ENCODE peak calls at places on chromosome 7, in nine cellular contexts. One of them, this sample, is unnamed.

GRCh38 chr7:158362912-158363905 is 224.4 kb downstream of the PTPRN2 start:
- DNase-seq in fibroblast of lung: no peak
- DNase-seq in aorta: no peak
- DNase-seq in dorsolateral prefrontal cortex: no peak
- DNase-seq in brain microvascular endothelial cell: no peak
- DNase-seq in breast epithelium: peak
- DNase-seq in ovary: no peak
- DNase-seq in esophagus squamous epithelium: no peak
- DNase-seq in astrocyte: no peak
- DNase-seq in this sample: no peak

GRCh38 chr7:159125944-159126248 is 18.8 kb downstream of the VIPR2 start:
- DNase-seq in astrocyte: no peak
- DNase-seq in dorsolateral prefrontal cortex: no peak
- DNase-seq in ovary: no peak
- DNase-seq in fibroblast of lung: no peak
- DNase-seq in brain microvascular endothelial cell: no peak
- DNase-seq in esophagus squamous epithelium: no peak
- DNase-seq in breast epithelium: no peak
- DNase-seq in aorta: no peak
- DNase-seq in this sample: no peak

GRCh38 chr7:116689787-116690186 is 17.8 kb downstream of the MET start:
- DNase-seq in fibroblast of lung: no peak
- DNase-seq in dorsolateral prefrontal cortex: no peak
- DNase-seq in breast epithelium: no peak
- DNase-seq in astrocyte: peak
- DNase-seq in ovary: no peak
- DNase-seq in esophagus squamous epithelium: no peak
- DNase-seq in brain microvascular endothelial cell: no peak
- DNase-seq in aorta: no peak
- DNase-seq in this sample: no peak

GRCh38 chr7:117582219-117582704 is 102.4 kb downstream of the CFTR start:
- DNase-seq in aorta: peak
- DNase-seq in breast epithelium: no peak
- DNase-seq in astrocyte: peak
- DNase-seq in fibroblast of lung: peak
- DNase-seq in esophagus squamous epithelium: no peak
- DNase-seq in ovary: no peak
- DNase-seq in brain microvascular endothelial cell: peak
- DNase-seq in dorsolateral prefrontal cortex: no peak
- DNase-seq in this sample: no peak

GRCh38 chr7:130297628-130298027 is 4.7 kb downstream of the CPA4 start:
- DNase-seq in brain microvascular endothelial cell: no peak
- DNase-seq in ovary: no peak
- DNase-seq in fibroblast of lung: no peak
- DNase-seq in breast epithelium: no peak
- DNase-seq in aorta: no peak
- DNase-seq in astrocyte: no peak
- DNase-seq in dorsolateral prefrontal cortex: no peak
- DNase-seq in esophagus squamous epithelium: no peak
- DNase-seq in this sample: no peak

GRCh38 chr7:1520574-1521234 is 9.8 kb upstream of the MAFK start:
- DNase-seq in breast epithelium: no peak
- DNase-seq in esophagus squamous epithelium: no peak
- DNase-seq in aorta: peak
- DNase-seq in ovary: no peak
- DNase-seq in brain microvascular endothelial cell: peak
- DNase-seq in dorsolateral prefrontal cortex: no peak
- DNase-seq in astrocyte: peak
- DNase-seq in fibroblast of lung: peak
- DNase-seq in this sample: no peak

GRCh38 chr7:84847790-84848189 is 339.1 kb downstream of the SEMA3D start:
- DNase-seq in aorta: no peak
- DNase-seq in dorsolateral prefrontal cortex: no peak
- DNase-seq in astrocyte: no peak
- DNase-seq in ovary: no peak
- DNase-seq in esophagus squamous epithelium: no peak
- DNase-seq in breast epithelium: no peak
- DNase-seq in fibroblast of lung: no peak
- DNase-seq in brain microvascular endothelial cell: peak
- DNase-seq in this sample: no peak

GRCh38 chr7:28700084-28700483 is 258.0 kb downstream of the TRIL start:
- DNase-seq in astrocyte: no peak
- DNase-seq in breast epithelium: no peak
- DNase-seq in ovary: no peak
- DNase-seq in aorta: no peak
- DNase-seq in fibroblast of lung: no peak
- DNase-seq in brain microvascular endothelial cell: no peak
- DNase-seq in esophagus squamous epithelium: no peak
- DNase-seq in dorsolateral prefrontal cortex: no peak
- DNase-seq in this sample: no peak

GRCh38 chr7:156920076-156920475 is 27.1 kb upstream of the LMBR1 start:
- DNase-seq in ovary: no peak
- DNase-seq in breast epithelium: no peak
- DNase-seq in esophagus squamous epithelium: no peak
- DNase-seq in astrocyte: no peak
- DNase-seq in aorta: peak
- DNase-seq in fibroblast of lung: no peak
- DNase-seq in dorsolateral prefrontal cortex: no peak
- DNase-seq in brain microvascular endothelial cell: no peak
- DNase-seq in this sample: no peak

GRCh38 chr7:16098058-16098457 is 323.3 kb downstream of the CRPPA start:
- DNase-seq in fibroblast of lung: peak
- DNase-seq in esophagus squamous epithelium: no peak
- DNase-seq in dorsolateral prefrontal cortex: no peak
- DNase-seq in breast epithelium: no peak
- DNase-seq in astrocyte: no peak
- DNase-seq in brain microvascular endothelial cell: no peak
- DNase-seq in aorta: no peak
- DNase-seq in ovary: no peak
- DNase-seq in this sample: no peak

GRCh38 chr7:7257899-7258692 is 75.8 kb downstream of the C1GALT1 start:
- DNase-seq in brain microvascular endothelial cell: no peak
- DNase-seq in esophagus squamous epithelium: no peak
- DNase-seq in fibroblast of lung: no peak
- DNase-seq in dorsolateral prefrontal cortex: no peak
- DNase-seq in ovary: no peak
- DNase-seq in breast epithelium: no peak
- DNase-seq in astrocyte: no peak
- DNase-seq in aorta: no peak
- DNase-seq in this sample: no peak

GRCh38 chr7:104962781-104963180 is 51.2 kb upstream of the KMT2E start:
- DNase-seq in dorsolateral prefrontal cortex: no peak
- DNase-seq in aorta: no peak
- DNase-seq in fibroblast of lung: no peak
- DNase-seq in esophagus squamous epithelium: no peak
- DNase-seq in ovary: no peak
- DNase-seq in astrocyte: no peak
- DNase-seq in brain microvascular endothelial cell: no peak
- DNase-seq in breast epithelium: no peak
- DNase-seq in this sample: no peak

GRCh38 chr7:44415047-44415446 is 75.4 kb downstream of the NUDCD3 start:
- DNase-seq in esophagus squamous epithelium: no peak
- DNase-seq in ovary: no peak
- DNase-seq in brain microvascular endothelial cell: no peak
- DNase-seq in astrocyte: peak
- DNase-seq in breast epithelium: no peak
- DNase-seq in fibroblast of lung: no peak
- DNase-seq in aorta: no peak
- DNase-seq in dorsolateral prefrontal cortex: no peak
- DNase-seq in this sample: no peak

GRCh38 chr7:131745645-131746248 is 189.3 kb upstream of the PODXL start:
- DNase-seq in aorta: no peak
- DNase-seq in brain microvascular endothelial cell: peak
- DNase-seq in dorsolateral prefrontal cortex: no peak
- DNase-seq in esophagus squamous epithelium: no peak
- DNase-seq in ovary: peak
- DNase-seq in fibroblast of lung: peak
- DNase-seq in breast epithelium: no peak
- DNase-seq in astrocyte: peak
- DNase-seq in this sample: no peak

GRCh38 chr7:27745064-27745583 is 5.2 kb downstream of the TAX1BP1 start:
- DNase-seq in brain microvascular endothelial cell: peak
- DNase-seq in astrocyte: peak
- DNase-seq in esophagus squamous epithelium: no peak
- DNase-seq in ovary: no peak
- DNase-seq in fibroblast of lung: peak
- DNase-seq in aorta: no peak
- DNase-seq in breast epithelium: no peak
- DNase-seq in dorsolateral prefrontal cortex: no peak
- DNase-seq in this sample: no peak

GRCh38 chr7:11831383-11831726 is 643 bp downstream of the THSD7A start:
- DNase-seq in dorsolateral prefrontal cortex: no peak
- DNase-seq in brain microvascular endothelial cell: no peak
- DNase-seq in ovary: no peak
- DNase-seq in breast epithelium: no peak
- DNase-seq in esophagus squamous epithelium: no peak
- DNase-seq in aorta: no peak
- DNase-seq in fibroblast of lung: no peak
- DNase-seq in astrocyte: peak
- DNase-seq in this sample: no peak

GRCh38 chr7:25908154-25908948 is 243.6 kb upstream of the NFE2L3 start:
- DNase-seq in ovary: no peak
- DNase-seq in aorta: no peak
- DNase-seq in brain microvascular endothelial cell: no peak
- DNase-seq in breast epithelium: no peak
- DNase-seq in dorsolateral prefrontal cortex: no peak
- DNase-seq in esophagus squamous epithelium: no peak
- DNase-seq in astrocyte: no peak
- DNase-seq in fibroblast of lung: no peak
- DNase-seq in this sample: no peak

GRCh38 chr7:21413502-21413901 is 14.4 kb upstream of the SP4 start:
- DNase-seq in aorta: no peak
- DNase-seq in ovary: no peak
- DNase-seq in fibroblast of lung: no peak
- DNase-seq in esophagus squamous epithelium: no peak
- DNase-seq in dorsolateral prefrontal cortex: no peak
- DNase-seq in brain microvascular endothelial cell: no peak
- DNase-seq in breast epithelium: no peak
- DNase-seq in astrocyte: no peak
- DNase-seq in this sample: no peak

GRCh38 chr7:14303536-14303935 is 314.1 kb upstream of the ETV1 start:
- DNase-seq in fibroblast of lung: no peak
- DNase-seq in aorta: no peak
- DNase-seq in ovary: no peak
- DNase-seq in esophagus squamous epithelium: no peak
- DNase-seq in breast epithelium: no peak
- DNase-seq in dorsolateral prefrontal cortex: no peak
- DNase-seq in brain microvascular endothelial cell: no peak
- DNase-seq in astrocyte: no peak
- DNase-seq in this sample: no peak

GRCh38 chr7:69256634-69257081 is 341.6 kb upstream of the AUTS2 start:
- DNase-seq in aorta: peak
- DNase-seq in breast epithelium: no peak
- DNase-seq in dorsolateral prefrontal cortex: peak
- DNase-seq in ovary: no peak
- DNase-seq in astrocyte: peak
- DNase-seq in fibroblast of lung: no peak
- DNase-seq in brain microvascular endothelial cell: no peak
- DNase-seq in esophagus squamous epithelium: no peak
- DNase-seq in this sample: peak

GRCh38 chr7:55129409-55130078 is 110.7 kb downstream of the EGFR start:
- DNase-seq in esophagus squamous epithelium: no peak
- DNase-seq in brain microvascular endothelial cell: no peak
- DNase-seq in aorta: no peak
- DNase-seq in ovary: no peak
- DNase-seq in fibroblast of lung: peak
- DNase-seq in breast epithelium: no peak
- DNase-seq in astrocyte: peak
- DNase-seq in dorsolateral prefrontal cortex: no peak
- DNase-seq in this sample: no peak
- H3K27ac ChIP-seq in esophagus squamous epithelium: peak
- H3K27ac ChIP-seq in brain microvascular endothelial cell: peak
- H3K27ac ChIP-seq in aorta: peak
- H3K27ac ChIP-seq in ovary: no peak
- H3K27ac ChIP-seq in fibroblast of lung: peak
- H3K27ac ChIP-seq in breast epithelium: peak
- H3K27ac ChIP-seq in astrocyte: peak
- H3K27ac ChIP-seq in dorsolateral prefrontal cortex: peak
- H3K27ac ChIP-seq in this sample: no peak

GRCh38 chr7:76300210-76300731 is 2.2 kb upstream of the HSPB1 start:
- DNase-seq in breast epithelium: peak
- DNase-seq in fibroblast of lung: peak
- DNase-seq in esophagus squamous epithelium: no peak
- DNase-seq in aorta: no peak
- DNase-seq in brain microvascular endothelial cell: peak
- DNase-seq in dorsolateral prefrontal cortex: no peak
- DNase-seq in astrocyte: peak
- DNase-seq in ovary: no peak
- DNase-seq in this sample: no peak
- H3K27ac ChIP-seq in breast epithelium: peak
- H3K27ac ChIP-seq in fibroblast of lung: no peak
- H3K27ac ChIP-seq in esophagus squamous epithelium: peak
- H3K27ac ChIP-seq in aorta: peak
- H3K27ac ChIP-seq in brain microvascular endothelial cell: no peak
- H3K27ac ChIP-seq in dorsolateral prefrontal cortex: peak
- H3K27ac ChIP-seq in astrocyte: no peak
- H3K27ac ChIP-seq in ovary: peak
- H3K27ac ChIP-seq in this sample: no peak

DNA sequence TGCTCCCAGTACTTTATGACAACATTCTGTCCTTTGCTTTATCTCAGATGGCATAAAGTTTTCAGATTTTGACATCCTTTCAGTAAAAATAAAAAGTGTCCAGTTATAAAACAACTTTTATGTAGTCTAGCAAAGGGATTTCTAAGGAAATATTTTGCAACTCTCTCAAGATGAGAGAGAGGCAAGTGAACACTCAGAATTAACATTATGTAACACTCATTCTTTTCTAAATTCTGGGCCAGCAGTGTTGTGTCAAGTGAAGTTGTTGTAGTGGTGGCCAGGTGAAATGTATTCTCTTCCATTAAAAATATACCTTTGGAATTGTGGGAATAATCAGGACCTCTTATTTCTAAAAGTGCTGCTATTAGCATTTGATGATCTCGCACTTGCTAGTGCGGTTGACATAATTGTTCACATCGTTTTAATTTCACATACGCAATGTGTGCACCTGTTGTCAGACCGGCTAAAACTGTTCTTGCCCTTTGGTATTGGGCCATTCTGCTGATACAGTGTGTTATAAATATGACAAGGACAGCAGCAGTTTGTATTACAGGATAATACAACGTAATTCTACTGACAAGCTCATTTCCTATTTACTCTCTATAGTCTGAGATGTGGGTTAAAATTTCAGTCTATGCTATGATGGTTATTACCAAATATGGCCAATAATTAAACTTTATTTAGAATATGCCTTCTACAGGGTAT is 23.8 kb downstream of the CPED1 start:
- DNase-seq in aorta: no peak
- DNase-seq in ovary: no peak
- DNase-seq in breast epithelium: no peak
- DNase-seq in brain microvascular endothelial cell: no peak
- DNase-seq in astrocyte: no peak
- DNase-seq in esophagus squamous epithelium: no peak
- DNase-seq in dorsolateral prefrontal cortex: no peak
- DNase-seq in fibroblast of lung: no peak
- DNase-seq in this sample: no peak
- H3K27ac ChIP-seq in aorta: no peak
- H3K27ac ChIP-seq in ovary: no peak
- H3K27ac ChIP-seq in breast epithelium: no peak
- H3K27ac ChIP-seq in brain microvascular endothelial cell: no peak
- H3K27ac ChIP-seq in astrocyte: no peak
- H3K27ac ChIP-seq in esophagus squamous epithelium: no peak
- H3K27ac ChIP-seq in dorsolateral prefrontal cortex: no peak
- H3K27ac ChIP-seq in fibroblast of lung: no peak
- H3K27ac ChIP-seq in this sample: no peak

GRCh38 chr7:75663302-75663907 is 75.3 kb downstream of the HIP1 start:
- DNase-seq in dorsolateral prefrontal cortex: peak
- DNase-seq in esophagus squamous epithelium: no peak
- DNase-seq in breast epithelium: no peak
- DNase-seq in aorta: no peak
- DNase-seq in astrocyte: no peak
- DNase-seq in ovary: no peak
- DNase-seq in brain microvascular endothelial cell: no peak
- DNase-seq in fibroblast of lung: no peak
- DNase-seq in this sample: no peak
- H3K27ac ChIP-seq in dorsolateral prefrontal cortex: peak
- H3K27ac ChIP-seq in esophagus squamous epithelium: peak
- H3K27ac ChIP-seq in breast epithelium: no peak
- H3K27ac ChIP-seq in aorta: no peak
- H3K27ac ChIP-seq in astrocyte: no peak
- H3K27ac ChIP-seq in ovary: no peak
- H3K27ac ChIP-seq in brain microvascular endothelial cell: no peak
- H3K27ac ChIP-seq in fibroblast of lung: no peak
- H3K27ac ChIP-seq in this sample: peak

This sample was measured in substantia nigra.